ENCODE peak calls at places on chromosome 7, in six cellular contexts. One of them, this sample, is unnamed.
A peak's percentile ranks its signal among the peaks of the same experiment; 100 is the strongest.

GRCh38 chr7:55179897-55180682 is 161.3 kb downstream of the EGFR start:
- DNase-seq in bronchial epithelial cell: no peak
- DNase-seq in fibroblast of lung: no peak
- DNase-seq in A549: no peak
- DNase-seq in HL-60: no peak
- DNase-seq in astrocyte: no peak
- DNase-seq in this sample: no peak

GRCh38 chr7:36794689-36795088 is 70.4 kb upstream of the AOAH start:
- DNase-seq in fibroblast of lung: no peak
- DNase-seq in astrocyte: no peak
- DNase-seq in HL-60: no peak
- DNase-seq in A549: no peak
- DNase-seq in bronchial epithelial cell: peak; percentile 17
- DNase-seq in this sample: no peak

GRCh38 chr7:44185729-44186128 is 3.5 kb downstream of the GCK start:
- DNase-seq in fibroblast of lung: no peak
- DNase-seq in astrocyte: no peak
- DNase-seq in bronchial epithelial cell: no peak
- DNase-seq in HL-60: no peak
- DNase-seq in A549: no peak
- DNase-seq in this sample: no peak

GRCh38 chr7:26305048-26305868 is 13.6 kb downstream of the SNX10 start:
- DNase-seq in fibroblast of lung: no peak
- DNase-seq in astrocyte: no peak
- DNase-seq in bronchial epithelial cell: no peak
- DNase-seq in A549: no peak
- DNase-seq in HL-60: peak; percentile 94
- DNase-seq in this sample: no peak

GRCh38 chr7:27175005-27175625 is 995 bp upstream of the HOXA10 start:
- DNase-seq in A549: no peak
- DNase-seq in astrocyte: no peak
- DNase-seq in bronchial epithelial cell: no peak
- DNase-seq in HL-60: no peak
- DNase-seq in fibroblast of lung: no peak
- DNase-seq in this sample: no peak

GRCh38 chr7:140062118-140062527 is 628 bp downstream of the PARP12 start:
- DNase-seq in fibroblast of lung: peak; percentile 5
- DNase-seq in A549: no peak
- DNase-seq in astrocyte: no peak
- DNase-seq in bronchial epithelial cell: no peak
- DNase-seq in HL-60: no peak
- DNase-seq in this sample: no peak

GRCh38 chr7:134660961-134661376 is 14.3 kb downstream of the BPGM start:
- DNase-seq in astrocyte: peak; percentile 88
- DNase-seq in bronchial epithelial cell: peak; percentile 82
- DNase-seq in fibroblast of lung: peak; percentile 93
- DNase-seq in HL-60: no peak
- DNase-seq in A549: no peak
- DNase-seq in this sample: peak; percentile 63

GRCh38 chr7:100576384-100576993 is 2.8 kb upstream of the SAP25 start:
- DNase-seq in astrocyte: no peak
- DNase-seq in bronchial epithelial cell: no peak
- DNase-seq in fibroblast of lung: no peak
- DNase-seq in A549: no peak
- DNase-seq in HL-60: no peak
- DNase-seq in this sample: no peak

GRCh38 chr7:155988421-155988820 is 176.2 kb upstream of the SHH start:
- DNase-seq in fibroblast of lung: no peak
- DNase-seq in A549: no peak
- DNase-seq in bronchial epithelial cell: no peak
- DNase-seq in astrocyte: no peak
- DNase-seq in HL-60: no peak
- DNase-seq in this sample: no peak

GRCh38 chr7:139543801-139544603 is 20.5 kb downstream of the CLEC2L start:
- DNase-seq in fibroblast of lung: no peak
- DNase-seq in A549: no peak
- DNase-seq in HL-60: no peak
- DNase-seq in astrocyte: no peak
- DNase-seq in bronchial epithelial cell: no peak
- DNase-seq in this sample: no peak

GRCh38 chr7:6422926-6423632 is 24.7 kb downstream of the DAGLB start:
- DNase-seq in HL-60: peak; percentile 91
- DNase-seq in A549: no peak
- DNase-seq in fibroblast of lung: no peak
- DNase-seq in astrocyte: no peak
- DNase-seq in bronchial epithelial cell: no peak
- DNase-seq in this sample: no peak

GRCh38 chr7:79272938-79273337 is 180.5 kb downstream of the MAGI2 start:
- DNase-seq in bronchial epithelial cell: peak; percentile 26
- DNase-seq in A549: no peak
- DNase-seq in astrocyte: peak; percentile 75
- DNase-seq in HL-60: no peak
- DNase-seq in fibroblast of lung: peak; percentile 78
- DNase-seq in this sample: peak; percentile 89

GRCh38 chr7:25454562-25455031 is 226.3 kb upstream of the NPVF start:
- DNase-seq in bronchial epithelial cell: no peak
- DNase-seq in astrocyte: no peak
- DNase-seq in fibroblast of lung: no peak
- DNase-seq in HL-60: no peak
- DNase-seq in A549: no peak
- DNase-seq in this sample: no peak

DNA sequence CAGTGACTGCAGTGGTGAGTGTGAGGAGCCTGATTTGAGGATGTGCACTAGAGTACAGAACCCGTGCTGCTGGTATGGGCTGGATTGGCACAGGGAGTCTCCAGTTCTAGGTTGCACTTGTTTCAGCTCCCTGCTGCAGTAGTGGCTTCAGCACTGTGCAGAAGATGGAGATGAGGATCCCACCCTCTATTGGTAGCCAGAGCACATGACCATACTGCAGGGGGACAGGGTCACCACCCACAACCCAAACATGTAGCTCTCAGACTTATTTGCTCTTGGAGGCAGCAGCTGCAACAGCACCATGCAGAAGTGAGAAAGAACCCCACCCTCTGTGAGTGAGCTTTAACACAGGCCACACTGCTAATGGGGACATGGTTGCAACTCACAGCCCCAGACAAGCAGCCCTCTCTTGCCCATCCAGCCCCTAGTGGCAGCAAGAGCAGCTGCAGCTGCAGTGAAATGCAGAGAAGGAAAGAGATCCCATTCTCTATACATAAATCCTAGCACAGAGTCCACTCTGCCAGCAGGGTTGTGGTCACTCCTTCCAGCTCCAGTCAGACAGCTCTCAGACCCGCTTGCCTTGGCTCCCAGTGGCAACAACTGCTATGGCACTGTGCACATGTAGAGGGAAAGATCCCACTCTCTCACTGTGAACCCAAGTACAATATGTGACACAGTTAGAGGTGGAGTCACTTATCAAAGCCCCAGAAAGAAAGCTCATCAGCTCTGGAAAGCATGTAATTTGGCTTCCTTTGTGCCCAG is 51.4 kb upstream of the SCIN start:
- DNase-seq in A549: peak; percentile 20
- DNase-seq in fibroblast of lung: peak; percentile 7
- DNase-seq in HL-60: peak; percentile 11
- DNase-seq in bronchial epithelial cell: peak; percentile 15
- DNase-seq in astrocyte: no peak
- DNase-seq in this sample: no peak
- TF ChIP-seq CTCF in A549: peak; percentile 8
- TF ChIP-seq CTCF in fibroblast of lung: peak; percentile 20
- TF ChIP-seq CTCF in HL-60: peak; percentile 64
- TF ChIP-seq CTCF in bronchial epithelial cell: peak; percentile 77
- TF ChIP-seq CTCF in astrocyte: peak; percentile 37
- TF ChIP-seq CTCF in this sample: peak; percentile 49

DNA sequence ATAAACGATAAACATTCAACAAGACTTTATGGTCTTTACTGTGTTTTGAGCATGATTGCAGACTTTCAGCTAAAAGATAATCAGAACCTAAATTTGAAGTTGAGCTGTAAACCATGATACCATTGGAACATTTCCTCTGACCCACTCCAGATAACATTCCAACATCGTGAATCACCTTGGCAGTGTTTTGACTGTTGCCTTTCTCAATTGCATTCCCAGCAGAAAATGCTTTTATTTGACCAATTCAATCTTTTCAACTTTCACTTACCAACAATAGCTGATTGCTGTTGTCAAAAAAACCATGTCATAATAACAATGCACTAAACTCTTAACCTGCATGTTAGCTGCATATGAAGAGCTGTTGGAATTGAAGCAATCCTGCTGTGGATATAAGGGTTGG is 165.5 kb downstream of the MDFIC start:
- DNase-seq in A549: no peak
- DNase-seq in bronchial epithelial cell: peak; percentile 82
- DNase-seq in HL-60: no peak
- DNase-seq in astrocyte: peak; percentile 86
- DNase-seq in fibroblast of lung: peak; percentile 88
- DNase-seq in this sample: peak; percentile 98
- H3K4me3 ChIP-seq in A549: no peak overlapping the region
- H3K4me3 ChIP-seq in bronchial epithelial cell: no peak overlapping the region
- H3K4me3 ChIP-seq in HL-60: no peak overlapping the region
- H3K4me3 ChIP-seq in astrocyte: no peak overlapping the region
- H3K4me3 ChIP-seq in fibroblast of lung: no peak overlapping the region
- H3K4me3 ChIP-seq in this sample: no peak overlapping the region

GRCh38 chr7:34748244-34749039 is 90.4 kb downstream of the NPSR1 start:
- DNase-seq in bronchial epithelial cell: peak; percentile 60
- DNase-seq in astrocyte: peak; percentile 60
- DNase-seq in fibroblast of lung: peak; percentile 71
- DNase-seq in HL-60: no peak
- DNase-seq in A549: peak; percentile 74
- DNase-seq in this sample: peak; percentile 10
- TF ChIP-seq CTCF in bronchial epithelial cell: no peak
- TF ChIP-seq CTCF in astrocyte: no peak
- TF ChIP-seq CTCF in fibroblast of lung: no peak
- TF ChIP-seq CTCF in HL-60: no peak
- TF ChIP-seq CTCF in A549: no peak
- TF ChIP-seq CTCF in this sample: no peak

DNA sequence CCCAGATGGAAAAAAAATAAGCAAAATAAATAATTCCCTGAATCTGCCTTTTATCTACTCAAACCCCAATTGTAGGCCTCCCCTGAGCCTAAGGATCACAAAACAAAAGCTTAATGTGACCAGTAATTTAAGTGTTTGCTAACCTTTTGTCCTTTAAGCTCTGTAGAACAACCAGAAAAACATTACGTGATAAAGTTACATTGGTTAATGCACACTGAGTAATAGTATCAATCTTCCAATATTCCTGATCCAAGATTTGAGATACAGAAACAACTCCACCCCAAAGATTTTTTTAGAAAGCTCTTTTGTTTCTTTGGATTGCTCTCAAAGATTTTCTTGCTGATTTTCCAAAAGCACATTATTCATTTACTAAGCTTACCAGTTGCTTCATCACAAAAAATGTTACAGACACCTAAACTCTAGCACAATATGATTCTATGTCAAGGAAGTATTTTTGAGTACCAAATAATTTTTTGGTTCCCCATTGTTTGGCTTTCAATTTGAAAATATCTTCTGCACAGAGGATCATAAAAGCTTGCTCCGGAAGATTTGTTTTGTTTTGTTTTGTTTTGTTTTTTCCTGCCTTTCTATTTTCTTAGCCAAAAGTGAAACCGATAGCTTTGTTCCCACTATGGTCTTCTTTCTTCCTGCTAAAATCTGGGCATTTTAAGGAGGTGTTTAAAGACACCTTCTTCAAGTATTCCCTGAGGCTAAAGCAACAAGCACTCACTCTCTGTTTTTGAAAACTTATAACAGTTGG is 54.2 kb downstream of the TRIL start:
- DNase-seq in A549: no peak
- DNase-seq in bronchial epithelial cell: no peak
- DNase-seq in astrocyte: no peak
- DNase-seq in HL-60: no peak
- DNase-seq in fibroblast of lung: no peak
- DNase-seq in this sample: peak; percentile 34
- H3K4me3 ChIP-seq in A549: no peak overlapping the region
- H3K4me3 ChIP-seq in bronchial epithelial cell: no peak overlapping the region
- H3K4me3 ChIP-seq in astrocyte: peak overlapping the region; percentile 21
- H3K4me3 ChIP-seq in HL-60: no peak overlapping the region
- H3K4me3 ChIP-seq in fibroblast of lung: peak overlapping the region; percentile 53
- H3K4me3 ChIP-seq in this sample: peak overlapping the region; percentile 36

GRCh38 chr7:196778-197321 is 4.5 kb downstream of the FAM20C start:
- DNase-seq in bronchial epithelial cell: no peak
- DNase-seq in HL-60: no peak
- DNase-seq in A549: no peak
- DNase-seq in fibroblast of lung: no peak
- DNase-seq in astrocyte: no peak
- DNase-seq in this sample: no peak

GRCh38 chr7:200704-201103 is 8.3 kb downstream of the FAM20C start:
- DNase-seq in astrocyte: no peak
- DNase-seq in HL-60: no peak
- DNase-seq in A549: no peak
- DNase-seq in fibroblast of lung: no peak
- DNase-seq in bronchial epithelial cell: no peak
- DNase-seq in this sample: no peak

GRCh38 chr7:197413-198335 is 5.3 kb downstream of the FAM20C start:
- DNase-seq in A549: no peak
- DNase-seq in bronchial epithelial cell: no peak
- DNase-seq in HL-60: no peak
- DNase-seq in fibroblast of lung: no peak
- DNase-seq in astrocyte: no peak
- DNase-seq in this sample: no peak

GRCh38 chr7:199465-200249 is 7.3 kb downstream of the FAM20C start:
- DNase-seq in HL-60: no peak
- DNase-seq in bronchial epithelial cell: no peak
- DNase-seq in A549: no peak
- DNase-seq in fibroblast of lung: no peak
- DNase-seq in astrocyte: no peak
- DNase-seq in this sample: no peak

GRCh38 chr7:200290-200689 is 7.9 kb downstream of the FAM20C start:
- DNase-seq in fibroblast of lung: no peak
- DNase-seq in HL-60: no peak
- DNase-seq in A549: no peak
- DNase-seq in astrocyte: no peak
- DNase-seq in bronchial epithelial cell: no peak
- DNase-seq in this sample: no peak
- TF ChIP-seq CTCF in fibroblast of lung: no peak
- TF ChIP-seq CTCF in HL-60: no peak
- TF ChIP-seq CTCF in A549: no peak
- TF ChIP-seq CTCF in astrocyte: no peak
- TF ChIP-seq CTCF in bronchial epithelial cell: peak; percentile 23
- TF ChIP-seq CTCF in this sample: no peak

GRCh38 chr7:128407751-128408708 is 1.8 kb downstream of the IMPDH1 start:
- DNase-seq in astrocyte: no peak
- DNase-seq in fibroblast of lung: no peak
- DNase-seq in bronchial epithelial cell: no peak
- DNase-seq in A549: no peak
- DNase-seq in HL-60: peak; percentile 52
- DNase-seq in this sample: no peak

GRCh38 chr7:128404826-128405344 is 4.9 kb downstream of the IMPDH1 start:
- DNase-seq in A549: no peak
- DNase-seq in fibroblast of lung: no peak
- DNase-seq in bronchial epithelial cell: peak; percentile 37
- DNase-seq in astrocyte: no peak
- DNase-seq in HL-60: no peak
- DNase-seq in this sample: no peak

GRCh38 chr7:128406986-128407589 is 2.7 kb downstream of the IMPDH1 start:
- DNase-seq in bronchial epithelial cell: no peak
- DNase-seq in HL-60: no peak
- DNase-seq in A549: no peak
- DNase-seq in astrocyte: no peak
- DNase-seq in fibroblast of lung: no peak
- DNase-seq in this sample: no peak

GRCh38 chr7:128405345-128406146 is 4.2 kb downstream of the IMPDH1 start:
- DNase-seq in HL-60: peak; percentile 37
- DNase-seq in fibroblast of lung: peak; percentile 45
- DNase-seq in A549: no peak
- DNase-seq in astrocyte: no peak
- DNase-seq in bronchial epithelial cell: no peak
- DNase-seq in this sample: no peak

GRCh38 chr7:128406147-128406985 is 3.4 kb downstream of the IMPDH1 start:
- DNase-seq in astrocyte: no peak
- DNase-seq in fibroblast of lung: no peak
- DNase-seq in A549: no peak
- DNase-seq in bronchial epithelial cell: no peak
- DNase-seq in HL-60: peak; percentile 57
- DNase-seq in this sample: no peak
- H3K4me3 ChIP-seq in astrocyte: no peak overlapping the region
- H3K4me3 ChIP-seq in fibroblast of lung: no peak overlapping the region
- H3K4me3 ChIP-seq in A549: peak overlapping the region; percentile 85
- H3K4me3 ChIP-seq in bronchial epithelial cell: peak overlapping the region; percentile 71
- H3K4me3 ChIP-seq in HL-60: peak overlapping the region; percentile 23
- H3K4me3 ChIP-seq in this sample: peak overlapping the region; percentile 51